ENCODE peak calls at places on chromosome 14, in eight cellular contexts. One of them, this sample, is unnamed. For H3K27me3, the result is how much of the 10 kb centered on the place peaks cover.

GRCh38 chr14:47539065-47539464 is 136.3 kb downstream of the MDGA2 start:
- DNase-seq in body of pancreas: no peak
- DNase-seq in IMR-90: no peak
- DNase-seq in psoas muscle: no peak
- DNase-seq in heart right ventricle: no peak
- DNase-seq in endodermal cell: peak
- DNase-seq in spleen: no peak
- DNase-seq in DND-41: no peak
- DNase-seq in this sample: no peak

GRCh38 chr14:75063013-75063412 is 811 bp downstream of the ACYP1 start:
- DNase-seq in body of pancreas: no peak
- DNase-seq in endodermal cell: no peak
- DNase-seq in DND-41: no peak
- DNase-seq in spleen: no peak
- DNase-seq in IMR-90: no peak
- DNase-seq in psoas muscle: no peak
- DNase-seq in heart right ventricle: no peak
- DNase-seq in this sample: no peak

GRCh38 chr14:67722293-67722692 is 20.6 kb downstream of the RDH12 start:
- DNase-seq in body of pancreas: peak
- DNase-seq in spleen: no peak
- DNase-seq in DND-41: no peak
- DNase-seq in IMR-90: peak
- DNase-seq in endodermal cell: peak
- DNase-seq in heart right ventricle: peak
- DNase-seq in psoas muscle: peak
- DNase-seq in this sample: no peak

GRCh38 chr14:50875359-50876090 is 3.7 kb downstream of the ABHD12B start:
- DNase-seq in IMR-90: peak
- DNase-seq in heart right ventricle: no peak
- DNase-seq in DND-41: peak
- DNase-seq in psoas muscle: no peak
- DNase-seq in spleen: no peak
- DNase-seq in body of pancreas: no peak
- DNase-seq in endodermal cell: peak
- DNase-seq in this sample: peak

GRCh38 chr14:44898547-44898946 is 63.2 kb downstream of the KLHL28 start:
- DNase-seq in spleen: no peak
- DNase-seq in DND-41: no peak
- DNase-seq in body of pancreas: no peak
- DNase-seq in IMR-90: peak
- DNase-seq in psoas muscle: no peak
- DNase-seq in heart right ventricle: no peak
- DNase-seq in endodermal cell: no peak
- DNase-seq in this sample: no peak

GRCh38 chr14:58629273-58629672 is 8.5 kb upstream of the DACT1 start:
- DNase-seq in spleen: no peak
- DNase-seq in psoas muscle: no peak
- DNase-seq in DND-41: no peak
- DNase-seq in body of pancreas: no peak
- DNase-seq in IMR-90: no peak
- DNase-seq in heart right ventricle: no peak
- DNase-seq in endodermal cell: no peak
- DNase-seq in this sample: no peak

GRCh38 chr14:106141242-106142220 is 615.1 kb downstream of the TMEM121 start:
- DNase-seq in IMR-90: no peak
- DNase-seq in endodermal cell: no peak
- DNase-seq in body of pancreas: no peak
- DNase-seq in spleen: no peak
- DNase-seq in DND-41: peak
- DNase-seq in heart right ventricle: no peak
- DNase-seq in psoas muscle: peak
- DNase-seq in this sample: no peak

GRCh38 chr14:106843951-106844483 is 1317.6 kb downstream of the TMEM121 start:
- DNase-seq in psoas muscle: no peak
- DNase-seq in endodermal cell: no peak
- DNase-seq in body of pancreas: peak
- DNase-seq in spleen: peak
- DNase-seq in DND-41: peak
- DNase-seq in heart right ventricle: no peak
- DNase-seq in IMR-90: no peak
- DNase-seq in this sample: no peak

GRCh38 chr14:96748371-96748770 is 48.8 kb upstream of the VRK1 start:
- DNase-seq in IMR-90: no peak
- DNase-seq in heart right ventricle: no peak
- DNase-seq in body of pancreas: no peak
- DNase-seq in endodermal cell: no peak
- DNase-seq in psoas muscle: no peak
- DNase-seq in spleen: no peak
- DNase-seq in DND-41: no peak
- DNase-seq in this sample: no peak

GRCh38 chr14:63717704-63718103 is 10.2 kb downstream of the SGPP1 start:
- DNase-seq in DND-41: no peak
- DNase-seq in endodermal cell: no peak
- DNase-seq in IMR-90: peak
- DNase-seq in spleen: no peak
- DNase-seq in body of pancreas: no peak
- DNase-seq in psoas muscle: no peak
- DNase-seq in heart right ventricle: no peak
- DNase-seq in this sample: no peak

DNA sequence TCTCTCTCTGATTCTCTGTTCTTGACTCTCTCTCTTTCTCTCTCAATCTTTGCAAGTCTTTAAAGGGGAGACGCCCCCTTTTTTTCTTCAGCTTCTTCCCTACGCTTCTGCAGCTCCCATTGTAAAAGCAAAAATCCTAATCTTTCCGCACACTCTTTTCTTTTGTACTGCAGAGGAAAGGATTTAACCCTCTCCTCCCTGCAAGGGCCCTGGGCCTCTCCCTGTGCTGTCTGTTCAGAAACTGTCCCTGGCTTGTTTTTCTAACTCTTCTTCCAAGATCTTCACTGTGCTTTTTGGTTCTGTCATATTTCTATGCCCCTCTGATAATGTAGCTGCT is 10.9 kb upstream of the SALL2 start:
- DNase-seq in psoas muscle: no peak
- DNase-seq in spleen: no peak
- DNase-seq in IMR-90: no peak
- DNase-seq in body of pancreas: no peak
- DNase-seq in endodermal cell: no peak
- DNase-seq in heart right ventricle: no peak
- DNase-seq in DND-41: no peak
- DNase-seq in this sample: no peak
- H3K4me3 ChIP-seq in psoas muscle: peak
- H3K4me3 ChIP-seq in spleen: peak
- H3K4me3 ChIP-seq in IMR-90: no peak
- H3K4me3 ChIP-seq in body of pancreas: no peak
- H3K4me3 ChIP-seq in endodermal cell: peak
- H3K4me3 ChIP-seq in heart right ventricle: no peak
- H3K4me3 ChIP-seq in DND-41: no peak
- H3K4me3 ChIP-seq in this sample: no peak

GRCh38 chr14:65024957-65025356 is 38.3 kb downstream of the FNTB start:
- DNase-seq in psoas muscle: peak
- DNase-seq in heart right ventricle: no peak
- DNase-seq in body of pancreas: no peak
- DNase-seq in endodermal cell: no peak
- DNase-seq in spleen: no peak
- DNase-seq in IMR-90: no peak
- DNase-seq in DND-41: no peak
- DNase-seq in this sample: no peak

GRCh38 chr14:65027127-65027799 is 40.6 kb downstream of the FNTB start:
- DNase-seq in endodermal cell: no peak
- DNase-seq in spleen: no peak
- DNase-seq in heart right ventricle: no peak
- DNase-seq in psoas muscle: no peak
- DNase-seq in IMR-90: no peak
- DNase-seq in DND-41: no peak
- DNase-seq in body of pancreas: no peak
- DNase-seq in this sample: no peak

GRCh38 chr14:65028937-65029336 is 42.2 kb downstream of the FNTB start:
- DNase-seq in spleen: no peak
- DNase-seq in IMR-90: peak
- DNase-seq in endodermal cell: no peak
- DNase-seq in psoas muscle: no peak
- DNase-seq in heart right ventricle: no peak
- DNase-seq in body of pancreas: no peak
- DNase-seq in DND-41: no peak
- DNase-seq in this sample: no peak

GRCh38 chr14:65026526-65026925 is 39.8 kb downstream of the FNTB start:
- DNase-seq in DND-41: no peak
- DNase-seq in heart right ventricle: no peak
- DNase-seq in psoas muscle: no peak
- DNase-seq in body of pancreas: no peak
- DNase-seq in endodermal cell: no peak
- DNase-seq in IMR-90: no peak
- DNase-seq in spleen: no peak
- DNase-seq in this sample: no peak

DNA sequence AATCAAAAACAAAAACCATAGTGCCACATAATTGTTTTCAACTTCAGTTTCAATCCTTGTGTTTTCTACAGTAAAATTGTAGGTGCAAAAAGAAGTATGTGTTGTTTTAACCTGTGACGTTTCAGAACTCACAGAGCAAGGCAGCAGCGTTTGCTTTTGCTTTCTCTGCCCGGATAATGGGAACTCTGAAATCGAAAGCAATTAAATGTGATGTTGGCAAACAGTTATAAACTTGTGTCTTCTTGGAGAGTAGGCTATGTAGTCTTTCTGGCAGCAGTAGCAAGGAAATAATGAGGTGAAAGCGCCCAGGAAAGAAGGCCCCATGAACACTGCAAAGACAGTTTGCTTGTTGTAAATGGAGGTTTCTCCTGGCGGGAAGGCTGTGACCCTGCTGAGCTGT is 39.1 kb downstream of the FNTB start:
- DNase-seq in psoas muscle: no peak
- DNase-seq in spleen: no peak
- DNase-seq in heart right ventricle: no peak
- DNase-seq in IMR-90: peak
- DNase-seq in DND-41: no peak
- DNase-seq in body of pancreas: no peak
- DNase-seq in endodermal cell: no peak
- DNase-seq in this sample: no peak
- H3K27ac ChIP-seq in psoas muscle: no peak
- H3K27ac ChIP-seq in spleen: no peak
- H3K27ac ChIP-seq in heart right ventricle: no peak
- H3K27ac ChIP-seq in IMR-90: no peak
- H3K27ac ChIP-seq in DND-41: no peak
- H3K27ac ChIP-seq in body of pancreas: no peak
- H3K27ac ChIP-seq in endodermal cell: no peak
- H3K27ac ChIP-seq in this sample: no peak

GRCh38 chr14:36365766-36366165 is 45.3 kb upstream of the MBIP start:
- DNase-seq in heart right ventricle: no peak
- DNase-seq in IMR-90: no peak
- DNase-seq in spleen: no peak
- DNase-seq in body of pancreas: no peak
- DNase-seq in DND-41: no peak
- DNase-seq in psoas muscle: no peak
- DNase-seq in endodermal cell: no peak
- DNase-seq in this sample: no peak
- H3K27me3 ChIP-seq in heart right ventricle: under half
- H3K27me3 ChIP-seq in IMR-90: under half
- H3K27me3 ChIP-seq in spleen: under half
- H3K27me3 ChIP-seq in body of pancreas: under half
- H3K27me3 ChIP-seq in DND-41: under half
- H3K27me3 ChIP-seq in psoas muscle: under half
- H3K27me3 ChIP-seq in endodermal cell: under half
- H3K27me3 ChIP-seq in this sample: under half

GRCh38 chr14:103134405-103134804 is 11.1 kb downstream of the TNFAIP2 start:
- DNase-seq in body of pancreas: no peak
- DNase-seq in spleen: no peak
- DNase-seq in DND-41: no peak
- DNase-seq in psoas muscle: no peak
- DNase-seq in IMR-90: no peak
- DNase-seq in heart right ventricle: no peak
- DNase-seq in endodermal cell: no peak
- DNase-seq in this sample: no peak
- H3K4me3 ChIP-seq in body of pancreas: no peak
- H3K4me3 ChIP-seq in spleen: no peak
- H3K4me3 ChIP-seq in DND-41: no peak
- H3K4me3 ChIP-seq in psoas muscle: no peak
- H3K4me3 ChIP-seq in IMR-90: no peak
- H3K4me3 ChIP-seq in heart right ventricle: no peak
- H3K4me3 ChIP-seq in endodermal cell: no peak
- H3K4me3 ChIP-seq in this sample: no peak

GRCh38 chr14:100585448-100586152 is 1.6 kb downstream of the BEGAIN start:
- DNase-seq in spleen: peak
- DNase-seq in heart right ventricle: no peak
- DNase-seq in endodermal cell: peak
- DNase-seq in IMR-90: no peak
- DNase-seq in DND-41: no peak
- DNase-seq in body of pancreas: peak
- DNase-seq in psoas muscle: peak
- DNase-seq in this sample: no peak
- H3K27ac ChIP-seq in spleen: no peak
- H3K27ac ChIP-seq in heart right ventricle: no peak
- H3K27ac ChIP-seq in endodermal cell: no peak
- H3K27ac ChIP-seq in IMR-90: no peak
- H3K27ac ChIP-seq in DND-41: no peak
- H3K27ac ChIP-seq in body of pancreas: no peak
- H3K27ac ChIP-seq in psoas muscle: no peak
- H3K27ac ChIP-seq in this sample: no peak

GRCh38 chr14:99260116-99260515 is 11.9 kb downstream of the BCL11B start:
- DNase-seq in psoas muscle: no peak
- DNase-seq in heart right ventricle: no peak
- DNase-seq in IMR-90: no peak
- DNase-seq in body of pancreas: no peak
- DNase-seq in DND-41: no peak
- DNase-seq in spleen: no peak
- DNase-seq in endodermal cell: no peak
- DNase-seq in this sample: no peak
- H3K27me3 ChIP-seq in psoas muscle: under half
- H3K27me3 ChIP-seq in heart right ventricle: half or more
- H3K27me3 ChIP-seq in IMR-90: under half
- H3K27me3 ChIP-seq in body of pancreas: under half
- H3K27me3 ChIP-seq in DND-41: under half
- H3K27me3 ChIP-seq in spleen: under half
- H3K27me3 ChIP-seq in endodermal cell: under half
- H3K27me3 ChIP-seq in this sample: under half

GRCh38 chr14:98175881-98176280 is 1096.1 kb downstream of the BCL11B start:
- DNase-seq in DND-41: peak
- DNase-seq in IMR-90: no peak
- DNase-seq in heart right ventricle: no peak
- DNase-seq in psoas muscle: no peak
- DNase-seq in endodermal cell: no peak
- DNase-seq in body of pancreas: no peak
- DNase-seq in spleen: no peak
- DNase-seq in this sample: no peak
- H3K4me3 ChIP-seq in DND-41: no peak
- H3K4me3 ChIP-seq in IMR-90: no peak
- H3K4me3 ChIP-seq in heart right ventricle: no peak
- H3K4me3 ChIP-seq in psoas muscle: no peak
- H3K4me3 ChIP-seq in endodermal cell: no peak
- H3K4me3 ChIP-seq in body of pancreas: no peak
- H3K4me3 ChIP-seq in spleen: no peak
- H3K4me3 ChIP-seq in this sample: peak

GRCh38 chr14:61584258-61584657 is 111.1 kb upstream of the HIF1A start:
- DNase-seq in body of pancreas: no peak
- DNase-seq in endodermal cell: peak
- DNase-seq in spleen: no peak
- DNase-seq in heart right ventricle: no peak
- DNase-seq in DND-41: no peak
- DNase-seq in IMR-90: peak
- DNase-seq in psoas muscle: no peak
- DNase-seq in this sample: no peak
- H3K27ac ChIP-seq in body of pancreas: no peak
- H3K27ac ChIP-seq in endodermal cell: no peak
- H3K27ac ChIP-seq in spleen: peak
- H3K27ac ChIP-seq in heart right ventricle: peak
- H3K27ac ChIP-seq in DND-41: no peak
- H3K27ac ChIP-seq in IMR-90: peak
- H3K27ac ChIP-seq in psoas muscle: no peak
- H3K27ac ChIP-seq in this sample: no peak

GRCh38 chr14:23413681-23414080 is 5.6 kb upstream of the MYH6 start:
- DNase-seq in endodermal cell: no peak
- DNase-seq in DND-41: no peak
- DNase-seq in body of pancreas: no peak
- DNase-seq in IMR-90: no peak
- DNase-seq in spleen: no peak
- DNase-seq in psoas muscle: no peak
- DNase-seq in heart right ventricle: no peak
- DNase-seq in this sample: no peak
- H3K27me3 ChIP-seq in endodermal cell: under half
- H3K27me3 ChIP-seq in DND-41: under half
- H3K27me3 ChIP-seq in body of pancreas: under half
- H3K27me3 ChIP-seq in IMR-90: under half
- H3K27me3 ChIP-seq in spleen: under half
- H3K27me3 ChIP-seq in psoas muscle: under half
- H3K27me3 ChIP-seq in heart right ventricle: under half
- H3K27me3 ChIP-seq in this sample: under half